ENCODE peak calls at places on chromosomes 3 and 15, in six cellular contexts. Y is esophagus squamous epithelium; X is cardiac fibroblast; R is CD4-positive, alpha-beta T cell; E is mammary epithelial cell; C is GM06990. I is an unnamed sample.

GRCh38 chr15:73813071-73813470 is 59.9 kb upstream of the INSYN1 start:
- DNase-seq in Y (no peak), X (no peak), R (no peak), E (no peak), C (no peak), I (no peak)

GRCh38 chr3:114393367-114394072 is 99.7 kb downstream of the TIGIT start:
- DNase-seq in Y (no peak), X (no peak), R (no peak), E (peak), C (no peak), I (no peak)

GRCh38 chr15:92654662-92655061 is 913 bp downstream of the FAM174B start:
- DNase-seq in Y (no peak), X (no peak), R (no peak), E (no peak), C (no peak), I (no peak)

GRCh38 chr3:147378186-147378503 is 28.2 kb downstream of the ZIC4 start:
- DNase-seq in Y (no peak), X (no peak), R (no peak), E (no peak), C (no peak), I (no peak)

GRCh38 chr3:176789281-176789705 is 408.0 kb downstream of the TBL1XR1 start:
- DNase-seq in Y (no peak), X (no peak), R (no peak), E (peak), C (no peak), I (no peak)

GRCh38 chr3:14209596-14210280 is 31.1 kb downstream of the LSM3 start:
- DNase-seq in Y (no peak), X (no peak), R (no peak), E (no peak), C (no peak), I (no peak)

GRCh38 chr15:32843211-32843907 is 125.6 kb downstream of the GREM1 start:
- DNase-seq in Y (no peak), X (peak), R (no peak), E (no peak), C (no peak), I (no peak)

GRCh38 chr3:9079674-9080073 is 116.4 kb upstream of the RAD18 start:
- DNase-seq in Y (no peak), X (no peak), R (no peak), E (peak), C (no peak), I (no peak)

GRCh38 chr15:34119291-34119690 is 17.4 kb downstream of the PGBD4 start:
- DNase-seq in Y (no peak), X (no peak), R (no peak), E (peak), C (no peak), I (no peak)
- TF ChIP-seq CTCF in Y (no peak), X (no peak), R (no peak), E (no peak), C (no peak), I (no peak)

GRCh38 chr3:133745108-133745507 is 1.1 kb upstream of the TF start:
- DNase-seq in Y (no peak), X (no peak), R (no peak), E (no peak), C (no peak), I (no peak)

GRCh38 chr3:133745981-133746721 is at the start of gene TF:
- DNase-seq in Y (no peak), X (no peak), R (no peak), E (no peak), C (no peak), I (no peak)

GRCh38 chr3:133746722-133747086 is 511 bp downstream of the TF start:
- DNase-seq in Y (no peak), X (no peak), R (no peak), E (no peak), C (no peak), I (no peak)

GRCh38 chr3:133744241-133744640 is 2.0 kb upstream of the TF start:
- DNase-seq in Y (no peak), X (no peak), R (no peak), E (no peak), C (no peak), I (no peak)

GRCh38 chr3:133742351-133743091 is 3.7 kb upstream of the TF start:
- DNase-seq in Y (no peak), X (no peak), R (no peak), E (peak), C (no peak), I (no peak)
- TF ChIP-seq CTCF in Y (no peak), X (no peak), R (no peak), E (no peak), C (no peak), I (no peak)

GRCh38 chr15:40273428-40273827 is 9.4 kb downstream of the ANKRD63 start:
- DNase-seq in Y (no peak), X (no peak), R (no peak), E (no peak), C (no peak), I (no peak)

GRCh38 chr15:40271915-40272712 is 10.8 kb downstream of the ANKRD63 start:
- DNase-seq in Y (no peak), X (no peak), R (no peak), E (no peak), C (no peak), I (no peak)

GRCh38 chr15:40270246-40270995 is 12.4 kb downstream of the ANKRD63 start:
- DNase-seq in Y (no peak), X (no peak), R (no peak), E (no peak), C (no peak), I (no peak)

GRCh38 chr15:40274350-40275274 is 8.3 kb downstream of the ANKRD63 start:
- DNase-seq in Y (peak), X (peak), R (peak), E (peak), C (peak), I (peak)

GRCh38 chr15:40272713-40273056 is 10.2 kb downstream of the ANKRD63 start:
- DNase-seq in Y (no peak), X (no peak), R (no peak), E (no peak), C (no peak), I (no peak)
- TF ChIP-seq CTCF in Y (no peak), X (no peak), R (no peak), E (no peak), C (peak), I (peak)

GRCh38 chr3:149128856-149129255 is 582 bp upstream of the HPS3 start:
- DNase-seq in Y (no peak), X (peak), R (no peak), E (no peak), C (no peak), I (no peak)

GRCh38 chr3:149131594-149131993 is 2.2 kb downstream of the HPS3 start:
- DNase-seq in Y (no peak), X (no peak), R (no peak), E (no peak), C (no peak), I (no peak)

GRCh38 chr3:149134560-149134959 is 5.1 kb downstream of the HPS3 start:
- DNase-seq in Y (no peak), X (peak), R (no peak), E (peak), C (no peak), I (no peak)

GRCh38 chr3:149129326-149130123 is at the start of gene HPS3:
- DNase-seq in Y (peak), X (peak), R (peak), E (peak), C (peak), I (peak)
- TF ChIP-seq CTCF in Y (no peak), X (no peak), R (no peak), E (no peak), C (no peak), I (no peak)

GRCh38 chr3:16928386-16929132 is 43.8 kb downstream of the PLCL2 start:
- DNase-seq in Y (no peak), X (no peak), R (no peak), E (no peak), C (no peak), I (no peak)

GRCh38 chr3:16923112-16923511 is 38.4 kb downstream of the PLCL2 start:
- DNase-seq in Y (no peak), X (no peak), R (no peak), E (no peak), C (no peak), I (no peak)

GRCh38 chr3:16932877-16933276 is 48.1 kb downstream of the PLCL2 start:
- DNase-seq in Y (no peak), X (no peak), R (no peak), E (no peak), C (no peak), I (no peak)

GRCh38 chr3:16927485-16927884 is 42.7 kb downstream of the PLCL2 start:
- DNase-seq in Y (no peak), X (no peak), R (no peak), E (no peak), C (no peak), I (no peak)
- TF ChIP-seq CTCF in Y (no peak), X (no peak), R (no peak), E (no peak), C (peak), I (peak)

GRCh38 chr15:35211240-35211952 is 126.3 kb upstream of the NANOGP8 start:
- DNase-seq in Y (no peak), X (no peak), R (no peak), E (no peak), C (no peak), I (no peak)

GRCh38 chr15:35210370-35210769 is 125.3 kb upstream of the NANOGP8 start:
- DNase-seq in Y (no peak), X (no peak), R (no peak), E (no peak), C (no peak), I (no peak)

GRCh38 chr15:35208353-35208752 is 123.3 kb upstream of the NANOGP8 start:
- DNase-seq in Y (no peak), X (no peak), R (no peak), E (no peak), C (no peak), I (no peak)

GRCh38 chr15:35209838-35210237 is 124.7 kb upstream of the NANOGP8 start:
- DNase-seq in Y (no peak), X (no peak), R (no peak), E (peak), C (no peak), I (no peak)

GRCh38 chr15:35206060-35206675 is 121.1 kb upstream of the NANOGP8 start:
- DNase-seq in Y (no peak), X (peak), R (no peak), E (peak), C (no peak), I (no peak)
- TF ChIP-seq CTCF in Y (peak), X (peak), R (no peak), E (peak), C (peak), I (peak)

GRCh38 chr3:70310809-70311208 is 1.6 kb downstream of the MDFIC2 start:
- DNase-seq in Y (no peak), X (no peak), R (no peak), E (no peak), C (no peak), I (no peak)

GRCh38 chr3:70309591-70309990 is 2.8 kb downstream of the MDFIC2 start:
- DNase-seq in Y (no peak), X (no peak), R (no peak), E (no peak), C (no peak), I (no peak)

GRCh38 chr3:70312336-70312735 is at the start of gene MDFIC2:
- DNase-seq in Y (no peak), X (no peak), R (no peak), E (no peak), C (no peak), I (no peak)

DNA sequence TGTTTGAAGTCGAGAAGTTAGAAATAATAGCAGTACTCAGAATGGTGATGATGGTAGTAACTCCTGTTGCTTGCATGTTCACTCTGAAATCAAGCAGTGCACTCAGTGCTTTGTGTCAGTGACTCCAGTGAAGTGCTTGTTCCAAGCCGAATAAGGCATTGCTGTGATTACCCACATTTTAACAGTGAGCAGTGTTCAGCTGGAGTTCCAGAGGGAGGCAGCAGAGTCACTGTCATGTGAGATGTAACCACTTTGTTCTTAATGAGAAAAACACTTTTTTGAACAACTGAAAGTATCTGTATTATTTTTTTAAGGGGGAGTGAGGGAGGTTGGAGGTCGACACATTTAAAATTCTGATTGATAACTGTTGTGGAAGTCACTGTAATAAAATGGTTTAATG is 3.7 kb downstream of the MDFIC2 start:
- DNase-seq in Y (no peak), X (peak), R (no peak), E (no peak), C (no peak), I (no peak)
- TF ChIP-seq CTCF in Y (no peak), X (no peak), R (no peak), E (peak), C (peak), I (peak)

GRCh38 chr15:69161878-69162213 is 1.4 kb downstream of the GLCE start:
- DNase-seq in Y (no peak), X (no peak), R (no peak), E (no peak), C (no peak), I (no peak)

GRCh38 chr15:69160976-69161877 is 792 bp downstream of the GLCE start:
- DNase-seq in Y (no peak), X (peak), R (no peak), E (peak), C (peak), I (no peak)

GRCh38 chr15:69164807-69165636 is 4.6 kb downstream of the GLCE start:
- DNase-seq in Y (no peak), X (peak), R (no peak), E (no peak), C (no peak), I (no peak)

GRCh38 chr15:69165637-69166025 is 5.2 kb downstream of the GLCE start:
- DNase-seq in Y (no peak), X (no peak), R (no peak), E (no peak), C (no peak), I (no peak)

GRCh38 chr15:69163124-69163669 is 2.8 kb downstream of the GLCE start:
- DNase-seq in Y (no peak), X (no peak), R (no peak), E (no peak), C (no peak), I (no peak)
- TF ChIP-seq CTCF in Y (no peak), X (no peak), R (no peak), E (no peak), C (no peak), I (no peak)

GRCh38 chr3:141699907-141700306 is 38.2 kb upstream of the RNF7 start:
- DNase-seq in Y (no peak), X (peak), R (no peak), E (no peak), C (no peak), I (no peak)
- TF ChIP-seq CTCF in Y (no peak), X (no peak), R (no peak), E (no peak), C (no peak), I (no peak)

DNA sequence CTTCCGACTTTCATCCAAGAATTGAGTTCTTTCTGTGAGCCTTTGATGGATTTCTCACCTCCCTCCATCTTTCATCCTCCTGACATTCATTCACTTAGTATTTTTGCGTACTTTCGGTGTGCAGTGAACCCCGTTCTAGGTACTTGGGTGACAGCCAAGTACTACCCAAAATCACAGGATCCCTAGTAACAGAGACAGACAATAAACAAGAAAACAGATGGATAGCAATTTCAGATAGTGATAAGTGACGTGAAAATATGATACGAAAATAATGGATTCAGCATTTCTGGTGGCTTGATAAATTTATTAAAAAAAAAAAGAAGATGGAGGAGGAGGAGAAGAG is 263 bp upstream of the CMTM6 start:
- DNase-seq in Y (no peak), X (no peak), R (no peak), E (no peak), C (no peak), I (no peak)
- TF ChIP-seq CTCF in Y (no peak), X (no peak), R (no peak), E (no peak), C (no peak), I (no peak)

I was measured in GM12864.